ENCODE peak calls at places on chromosomes 4 and X, in five cellular contexts. N, X, M, K and B are unnamed samples.

GRCh38 chr4:173446416-173446815 is 47.5 kb upstream of the SCRG1 start:
- DNase-seq in N (no peak), X (no peak), M (no peak), K (no peak), B (no peak)

GRCh38 chr4:104491826-104492771 is 2.6 kb downstream of the CXXC4 start:
- DNase-seq in N (no peak), X (no peak), M (no peak), K (no peak), B (no peak)

GRCh38 chrX:24542756-24543155 is 77.7 kb downstream of the PDK3 start:
- DNase-seq in N (no peak), X (no peak), M (no peak), K (no peak), B (no peak)

GRCh38 chrX:123219916-123220315 is 35.8 kb downstream of the GRIA3 start:
- DNase-seq in N (no peak), X (no peak), M (no peak), K (peak), B (no peak)

GRCh38 chr4:99808260-99808857 is 8.3 kb upstream of the DAPP1 start:
- DNase-seq in N (no peak), X (peak), M (no peak), K (peak), B (peak)

GRCh38 chrX:37846141-37846540 is 1.2 kb downstream of the DYNLT3 start:
- DNase-seq in N (no peak), X (no peak), M (no peak), K (no peak), B (no peak)

GRCh38 chrX:144627947-144628346 is 619.4 kb upstream of the SPANXN1 start:
- DNase-seq in N (no peak), X (no peak), M (no peak), K (no peak), B (no peak)

GRCh38 chrX:20686256-20686655 is 419.5 kb upstream of the RPS6KA3 start:
- DNase-seq in N (no peak), X (no peak), M (no peak), K (no peak), B (no peak)

GRCh38 chrX:86197815-86198214 is 49.6 kb downstream of the DACH2 start:
- DNase-seq in N (no peak), X (no peak), M (no peak), K (no peak), B (no peak)

GRCh38 chr4:145552181-145552822 is 66.9 kb upstream of the MMAA start:
- DNase-seq in N (no peak), X (no peak), M (no peak), K (no peak), B (no peak)

GRCh38 chr4:153222790-153223417 is 18.7 kb downstream of the TRIM2 start:
- DNase-seq in N (no peak), X (peak), M (no peak), K (peak), B (peak)

GRCh38 chr4:152007108-152007507 is 246.3 kb upstream of the GATB start:
- DNase-seq in N (no peak), X (no peak), M (no peak), K (no peak), B (no peak)

GRCh38 chr4:166165829-166166420 is 292.9 kb downstream of the TLL1 start:
- DNase-seq in N (no peak), X (no peak), M (no peak), K (no peak), B (no peak)

GRCh38 chr4:8682296-8682695 is 89.7 kb downstream of the CPZ start:
- DNase-seq in N (no peak), X (no peak), M (no peak), K (no peak), B (peak)

GRCh38 chr4:152095701-152096070 is 334.9 kb upstream of the GATB start:
- DNase-seq in N (no peak), X (no peak), M (peak), K (no peak), B (no peak)

GRCh38 chrX:148228521-148228920 is 247.4 kb downstream of the FMR1NB start:
- DNase-seq in N (no peak), X (no peak), M (no peak), K (no peak), B (no peak)

DNA sequence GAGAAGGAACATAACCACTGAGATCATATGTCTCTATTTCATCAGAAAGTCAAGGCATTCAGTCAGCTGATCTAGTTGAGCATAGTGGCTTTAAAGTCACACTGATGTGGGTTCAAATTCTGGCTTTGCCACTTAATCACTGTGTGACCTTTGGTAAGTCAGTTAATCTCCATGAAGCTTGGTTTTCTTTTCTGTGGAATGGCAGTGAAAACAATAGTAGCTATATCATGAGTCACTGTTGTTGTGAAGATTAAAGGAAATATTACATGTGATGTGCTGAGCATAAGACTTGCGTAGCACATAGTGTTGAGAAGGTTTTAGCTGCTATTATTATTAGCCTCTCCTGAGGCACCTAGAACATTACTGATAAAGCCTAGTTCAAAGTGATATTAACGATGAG is 242.2 kb downstream of the FMR1NB start:
- DNase-seq in N (no peak), X (no peak), M (no peak), K (no peak), B (no peak)
- TF ChIP-seq CTCF in N (no peak), X (no peak), M (no peak), K (no peak), B (no peak)

GRCh38 chr4:154559141-154559841 is 3.5 kb upstream of the FGB start:
- DNase-seq in N (no peak), X (no peak), M (no peak), K (no peak), B (no peak)
- TF ChIP-seq CTCF in N (no peak), X (peak), M (peak), K (peak), B (peak)

GRCh38 chrX:56564182-56564885 is 907 bp downstream of the UBQLN2 start:
- DNase-seq in N (peak), X (peak), M (peak), K (no peak), B (peak)

GRCh38 chrX:56564921-56565861 is 1.8 kb downstream of the UBQLN2 start:
- DNase-seq in N (no peak), X (no peak), M (no peak), K (no peak), B (no peak)

GRCh38 chrX:56563231-56564116 is at the start of gene UBQLN2:
- DNase-seq in N (peak), X (peak), M (peak), K (peak), B (peak)
- TF ChIP-seq CTCF in N (no peak), X (no peak), M (peak), K (peak), B (no peak)

GRCh38 chr4:112854420-112854819 is 195.0 kb upstream of the ANK2 start:
- DNase-seq in N (no peak), X (no peak), M (no peak), K (no peak), B (no peak)

GRCh38 chr4:112855058-112855457 is 194.4 kb upstream of the ANK2 start:
- DNase-seq in N (no peak), X (no peak), M (no peak), K (no peak), B (no peak)

GRCh38 chr4:112852586-112852985 is 196.9 kb upstream of the ANK2 start:
- DNase-seq in N (no peak), X (no peak), M (no peak), K (no peak), B (no peak)

GRCh38 chr4:112857461-112857860 is 192.0 kb upstream of the ANK2 start:
- DNase-seq in N (peak), X (no peak), M (peak), K (no peak), B (no peak)

DNA sequence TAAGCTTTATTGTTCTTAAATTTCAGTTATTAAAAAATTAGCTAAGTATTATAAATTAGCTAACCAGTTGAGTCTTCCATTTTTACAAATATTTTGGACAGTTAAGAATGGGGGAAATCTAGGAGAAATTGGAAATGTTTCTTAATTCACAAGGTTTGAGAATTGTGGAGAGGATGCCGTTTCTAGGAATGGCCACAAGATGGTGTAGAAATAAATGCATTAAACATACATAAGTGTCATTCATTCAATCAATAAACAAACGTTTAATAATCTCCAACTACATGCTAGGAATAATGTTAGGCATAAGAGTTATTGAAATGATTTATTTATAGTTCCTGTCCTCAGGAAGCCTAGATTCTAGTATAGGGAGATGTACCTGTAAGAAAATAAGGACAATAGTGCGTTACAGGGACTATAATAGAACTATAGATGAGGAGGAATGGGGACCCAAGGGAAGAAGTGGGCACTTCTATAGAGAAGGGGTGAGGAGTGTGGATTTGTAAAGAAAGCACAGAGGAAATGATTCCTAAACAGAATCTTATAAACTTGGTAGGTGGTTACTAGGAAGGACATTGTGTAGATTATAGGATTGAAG is 195.7 kb upstream of the ANK2 start:
- DNase-seq in N (no peak), X (no peak), M (no peak), K (no peak), B (no peak)
- TF ChIP-seq CTCF in N (no peak), X (peak), M (peak), K (peak), B (peak)

DNA sequence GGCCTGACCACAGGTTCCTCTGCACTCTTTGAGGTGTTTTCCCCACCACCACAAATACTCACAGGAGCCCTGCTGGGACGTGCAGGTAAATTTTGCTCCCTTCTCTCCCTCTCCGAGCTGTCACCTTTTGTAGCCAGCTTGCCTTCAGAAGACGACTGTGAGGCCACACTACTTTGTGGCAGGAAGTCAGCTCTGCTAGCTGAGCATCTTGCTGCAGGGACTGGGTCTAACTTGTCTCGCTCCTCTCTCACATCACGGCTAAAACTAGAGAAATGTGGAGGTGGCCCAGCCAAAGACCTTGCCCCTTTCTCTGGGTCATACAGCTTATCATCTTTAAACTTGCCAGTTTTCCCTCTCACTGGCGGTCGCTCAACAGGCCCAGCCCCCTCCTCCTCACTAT is 2.8 kb downstream of the PJA1 start:
- DNase-seq in N (no peak), X (no peak), M (no peak), K (no peak), B (no peak)
- TF ChIP-seq CTCF in N (no peak), X (no peak), M (no peak), K (no peak), B (no peak)

GRCh38 chr4:138030375-138030774 is 211.8 kb downstream of the SLC7A11 start:
- DNase-seq in N (no peak), X (no peak), M (no peak), K (no peak), B (no peak)
- TF ChIP-seq CTCF in N (no peak), X (no peak), M (no peak), K (no peak), B (no peak)